ENCODE peak calls at places on chromosomes 3 and 15, in five cellular contexts. U is kidney glomerular epithelial cell; K is activated CD8-positive, alpha-beta memory T cell treated with anti-CD3 and anti-CD28 coated beads, Interleukin-2, amount 50 U/mL, for 4 hours; W is fibroblast of pulmonary artery; D is kidney epithelial cell. N is an unnamed sample.

GRCh38 chr3:102885289-102885688 is 450.5 kb downstream of the ZPLD1 start:
- DNase-seq in U (no peak), K (no peak), W (no peak), D (no peak), N (no peak)

GRCh38 chr3:53680026-53680425 is 166.2 kb downstream of the CHDH start:
- DNase-seq in U (no peak), W (peak), K (no peak), D (peak), N (no peak)

GRCh38 chr3:196611761-196612483 is 27.6 kb upstream of the NRROS start:
- DNase-seq in K (no peak), U (no peak), D (no peak), W (peak), N (no peak)

GRCh38 chr3:172332256-172333041 is 115.8 kb downstream of the GHSR start:
- DNase-seq in W (peak), U (peak), D (no peak), K (peak), N (no peak)

GRCh38 chr3:129756871-129757270 is 136.6 kb downstream of the TMCC1 start:
- DNase-seq in W (peak), U (no peak), D (no peak), K (no peak), N (no peak)

GRCh38 chr15:38563723-38564519 is 693 bp downstream of the RASGRP1 start:
- DNase-seq in D (no peak), U (peak), W (peak), K (peak), N (no peak)

GRCh38 chr15:100759698-100760356 is 119.8 kb upstream of the ALDH1A3 start:
- DNase-seq in U (peak), D (peak), W (peak), K (no peak), N (no peak)

GRCh38 chr15:59410448-59410896 is 27.5 kb upstream of the FAM81A start:
- DNase-seq in D (peak), K (no peak), W (peak), U (peak), N (peak)

GRCh38 chr15:38453971-38454686 is at the start of gene FAM98B:
- DNase-seq in K (peak), D (no peak), W (peak), U (peak), N (no peak)

GRCh38 chr3:107217161-107217560 is 160.1 kb upstream of the CCDC54 start:
- DNase-seq in K (no peak), U (no peak), W (peak), D (no peak), N (peak)

GRCh38 chr3:14210843-14211594 is 32.4 kb downstream of the LSM3 start:
- DNase-seq in D (peak), K (no peak), U (peak), W (peak), N (no peak)

GRCh38 chr15:99722406-99722805 is 10.8 kb downstream of the LYSMD4 start:
- DNase-seq in W (no peak), K (no peak), U (no peak), D (no peak), N (no peak)

GRCh38 chr15:65837301-65838283 is 31.7 kb upstream of the RAB11A start:
- DNase-seq in K (no peak), D (no peak), W (no peak), U (no peak), N (no peak)

GRCh38 chr3:107989651-107990050 is 101.2 kb downstream of the CD47 start:
- DNase-seq in K (no peak), W (no peak), D (no peak), U (no peak), N (no peak)

GRCh38 chr15:33292718-33293307 is 18.0 kb upstream of the RYR3 start:
- DNase-seq in W (peak), U (peak), K (no peak), D (no peak), N (no peak)

GRCh38 chr3:24622138-24622537 is 127.5 kb upstream of the THRB start:
- DNase-seq in D (no peak), K (no peak), U (no peak), W (no peak), N (no peak)

GRCh38 chr3:102170545-102170944 is 264.3 kb upstream of the ZPLD1 start:
- DNase-seq in U (no peak), D (no peak), W (no peak), K (no peak), N (no peak)

GRCh38 chr15:79702621-79703020 is 194.2 kb downstream of the MTHFS start:
- DNase-seq in W (no peak), D (no peak), K (no peak), U (no peak), N (no peak)

GRCh38 chr3:20930034-20930433 is 744.0 kb upstream of the SGO1 start:
- DNase-seq in D (no peak), K (no peak), U (no peak), W (peak), N (no peak)

GRCh38 chr3:45923755-45924154 is 19.5 kb upstream of the CXCR6 start:
- DNase-seq in K (no peak), W (peak), D (peak), U (peak), N (no peak)

N was measured in non-pigmented ciliary epithelial cell.